ENCODE peak calls at places on chromosomes 2 and 18, in ten cellular contexts. L is cardiac fibroblast, K is stomach, J is astrocyte of the spinal cord, R is kidney, E is HL-60, X is AG04450, V is A549, Z is AG04449, S is K562. O is an unnamed sample.

GRCh38 chr2:239322414-239323086 is 78.3 kb downstream of the HDAC4 start:
- DNase-seq in L (peak; percentile 67), K (no peak), J (peak; percentile 63), R (no peak), E (no peak), X (no peak), V (no peak), Z (no peak), S (no peak), O (peak; percentile 77)

GRCh38 chr2:43222472-43223146 is 3.8 kb downstream of the ZFP36L2 start:
- DNase-seq in L (peak; percentile 50), K (no peak), J (peak; percentile 36), R (no peak), E (no peak), X (no peak), V (no peak), Z (no peak), S (no peak), O (peak; percentile 59)

GRCh38 chr2:128435576-128436497 is 117.2 kb upstream of the HS6ST1 start:
- DNase-seq in L (no peak), K (peak; percentile 23), J (no peak), R (peak; percentile 68), E (no peak), X (no peak), V (no peak), Z (no peak), S (no peak), O (no peak)

GRCh38 chr18:25737710-25738251 is 352.6 kb downstream of the SS18 start:
- DNase-seq in L (peak; percentile 66), K (no peak), J (peak; percentile 87), R (no peak), E (no peak), X (peak; percentile 81), V (no peak), Z (peak; percentile 90), S (no peak), O (peak; percentile 95)

GRCh38 chr2:10217499-10217861 is 85.2 kb upstream of the HPCAL1 start:
- DNase-seq in L (no peak), K (no peak), J (no peak), R (no peak), E (no peak), X (no peak), V (no peak), Z (no peak), S (no peak), O (no peak)

GRCh38 chr2:18690342-18690741 is 101.0 kb upstream of the NT5C1B start:
- DNase-seq in L (no peak), K (no peak), J (no peak), R (no peak), E (no peak), X (no peak), V (peak; percentile 16), Z (no peak), S (no peak), O (no peak)

GRCh38 chr2:229463941-229464340 is 192.9 kb upstream of the PID1 start:
- DNase-seq in L (no peak), K (no peak), J (no peak), R (no peak), E (no peak), X (no peak), V (no peak), Z (no peak), S (no peak), O (peak; percentile 52)

GRCh38 chr2:26846881-26847662 is 860 bp upstream of the DPYSL5 start:
- DNase-seq in L (no peak), K (no peak), J (no peak), R (peak; percentile 69), E (no peak), X (no peak), V (no peak), Z (no peak), S (peak; percentile 4), O (no peak)

GRCh38 chr18:48084858-48085257 is 154.4 kb upstream of the SMAD2 start:
- DNase-seq in L (no peak), K (no peak), J (no peak), R (no peak), E (no peak), X (no peak), V (no peak), Z (no peak), S (no peak), O (no peak)

GRCh38 chr2:159026170-159026569 is 57.7 kb downstream of the TANC1 start:
- DNase-seq in L (no peak), K (no peak), J (no peak), R (no peak), E (no peak), X (no peak), V (no peak), Z (no peak), S (no peak), O (peak; percentile 35)

GRCh38 chr2:189350515-189351209 is 90.6 kb upstream of the WDR75 start:
- DNase-seq in L (peak; percentile 86), K (no peak), J (peak; percentile 100), R (no peak), E (no peak), X (peak; percentile 60), V (no peak), Z (peak; percentile 77), S (no peak), O (peak; percentile 99)

DNA sequence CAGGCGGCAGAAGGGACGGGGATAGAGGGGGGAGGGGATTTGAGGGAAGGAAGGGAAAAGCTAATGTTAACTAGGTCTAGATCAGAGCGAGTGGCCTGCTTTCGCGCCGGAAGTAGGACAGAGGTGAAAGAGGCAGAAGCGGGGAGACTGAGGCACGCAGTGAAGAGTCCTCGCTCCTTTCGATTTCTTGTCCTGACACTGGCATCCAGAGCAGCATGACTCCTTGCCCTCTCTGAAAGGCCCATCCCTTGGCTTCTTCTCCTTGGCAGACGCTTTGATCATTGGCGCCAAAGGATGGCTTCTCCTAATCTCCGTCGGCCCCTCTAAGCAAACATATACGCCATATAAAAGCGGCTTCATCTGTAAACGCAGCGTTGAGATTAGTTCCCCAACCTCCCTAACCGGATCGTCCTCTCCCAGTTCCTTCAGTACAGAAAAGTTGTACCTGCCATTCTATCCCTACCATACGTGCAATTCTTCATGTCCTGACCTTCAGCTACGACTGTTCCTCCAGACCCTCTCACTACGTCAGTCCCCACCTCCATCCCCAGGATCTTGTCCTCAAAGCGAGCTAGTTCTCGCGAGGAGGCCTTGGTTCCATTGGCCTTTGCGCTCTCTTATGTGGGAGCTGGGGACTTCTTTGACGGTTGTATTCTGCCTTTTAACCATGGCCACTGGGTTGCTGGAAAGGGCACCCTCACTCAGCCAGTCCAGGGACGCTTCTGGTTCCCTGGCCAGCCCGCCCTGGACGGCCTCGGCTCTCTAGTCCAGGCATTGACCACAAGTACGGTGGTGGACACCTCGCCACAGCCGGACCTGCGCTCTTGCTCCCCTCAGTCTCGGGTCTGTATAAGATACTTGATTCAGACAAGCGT is 857 bp upstream of the NEUROD1 start:
- DNase-seq in L (no peak), K (no peak), J (no peak), R (peak; percentile 61), E (no peak), X (no peak), V (no peak), Z (no peak), S (no peak), O (no peak)
- H3K4me3 ChIP-seq in L (no peak overlapping the region), K (peak overlapping the region; percentile 10), J (no peak overlapping the region), R (peak overlapping the region; percentile 23), E (peak overlapping the region; percentile 1), X (peak overlapping the region; percentile 22), V (peak overlapping the region; percentile 43), Z (no peak overlapping the region), S (no peak overlapping the region), O (no peak overlapping the region)

GRCh38 chr2:177281400-177282021 is 17.0 kb upstream of the NFE2L2 start:
- DNase-seq in L (no peak), K (no peak), J (no peak), R (no peak), E (no peak), X (no peak), V (no peak), Z (no peak), S (no peak), O (no peak)
- TF ChIP-seq CTCF in L (no peak), K (no peak), J (no peak), R (no peak), E (no peak), X (no peak), V (no peak), Z (no peak), S (no peak), O (no peak)

GRCh38 chr2:70118798-70119454 is 31.6 kb downstream of the PCBP1 start:
- DNase-seq in L (peak; percentile 36), K (no peak), J (no peak), R (peak; percentile 29), E (no peak), X (no peak), V (no peak), Z (no peak), S (peak; percentile 33), O (no peak)

GRCh38 chr2:70113396-70114100 is 26.3 kb downstream of the PCBP1 start:
- DNase-seq in L (no peak), K (no peak), J (no peak), R (no peak), E (no peak), X (no peak), V (no peak), Z (no peak), S (no peak), O (no peak)

GRCh38 chr2:70121627-70122372 is 34.5 kb downstream of the PCBP1 start:
- DNase-seq in L (no peak), K (no peak), J (no peak), R (peak; percentile 46), E (no peak), X (no peak), V (no peak), Z (no peak), S (no peak), O (no peak)

GRCh38 chr2:70115646-70116442 is 28.6 kb downstream of the PCBP1 start:
- DNase-seq in L (no peak), K (no peak), J (no peak), R (no peak), E (no peak), X (no peak), V (no peak), Z (no peak), S (no peak), O (no peak)

DNA sequence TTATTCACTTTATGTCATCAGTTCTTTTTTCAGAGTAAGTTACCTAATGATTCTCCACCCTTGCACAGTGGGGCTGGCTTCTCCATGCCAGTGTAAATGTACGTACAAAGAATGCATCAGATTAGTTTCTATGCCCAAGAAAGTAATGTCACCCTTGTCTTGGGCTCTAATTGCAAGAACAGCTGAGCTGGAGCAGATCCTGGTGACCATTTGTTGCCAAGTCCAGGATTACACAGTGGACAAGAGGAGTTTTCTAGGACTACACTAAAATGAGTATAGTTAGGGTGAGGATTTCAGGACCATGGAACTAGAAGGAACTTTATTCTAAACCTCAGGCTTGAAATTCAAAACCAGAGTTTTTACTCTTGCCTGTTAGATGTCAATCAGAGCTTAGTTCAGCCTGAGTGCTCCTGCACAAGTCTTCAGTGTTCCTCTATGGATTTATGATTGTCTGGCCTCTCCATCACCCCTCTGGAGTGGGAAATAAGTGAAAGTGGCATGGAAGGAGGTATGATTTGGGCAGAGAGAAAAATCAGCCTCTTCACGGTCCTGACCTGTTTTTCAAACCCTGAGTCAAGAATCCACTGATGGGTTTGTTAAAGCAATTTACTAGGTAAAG is 29.8 kb downstream of the PCBP1 start:
- DNase-seq in L (no peak), K (no peak), J (no peak), R (no peak), E (no peak), X (no peak), V (no peak), Z (no peak), S (no peak), O (no peak)
- H3K4me3 ChIP-seq in L (no peak overlapping the region), K (no peak overlapping the region), J (no peak overlapping the region), R (no peak overlapping the region), E (no peak overlapping the region), X (no peak overlapping the region), V (no peak overlapping the region), Z (no peak overlapping the region), S (no peak overlapping the region), O (no peak overlapping the region)

GRCh38 chr18:67104700-67105284 is 411.7 kb downstream of the DSEL start:
- DNase-seq in L (peak; percentile 76), K (peak; percentile 65), J (peak; percentile 61), R (no peak), E (peak; percentile 47), X (peak; percentile 32), V (peak; percentile 68), Z (peak; percentile 16), S (no peak), O (peak; percentile 77)
- TF ChIP-seq CTCF in L (peak; percentile 86), K (no peak), J (peak; percentile 87), R (peak; percentile 71), E (peak; percentile 78), X (peak; percentile 86), V (peak; percentile 57), Z (peak; percentile 81), S (peak; percentile 23), O (peak; percentile 94)